ENCODE peak calls at places on chromosomes 13 and 19, in four cellular contexts. O is pancreas, H is lung, A is cardiac muscle cell. W is an unnamed sample. For H3K4me1 and H3K36me3, the result is how much of the 10 kb centered on the place peaks cover.

GRCh38 chr19:55178781-55179569 is 1.1 kb downstream of the SYT5 start:
- DNase-seq in O (peak), H (no peak), A (peak), W (peak)

GRCh38 chr13:111282997-111283396 is 37.4 kb upstream of the TEX29 start:
- DNase-seq in O (no peak), H (no peak), A (no peak), W (no peak)

GRCh38 chr19:17762505-17763229 is 11.4 kb downstream of the FCHO1 start:
- DNase-seq in O (no peak), H (no peak), A (peak), W (peak)

GRCh38 chr13:50080856-50081105 is 65.5 kb downstream of the KCNRG start:
- DNase-seq in O (no peak), H (no peak), A (no peak), W (no peak)

GRCh38 chr19:51702754-51703654 is 9.9 kb downstream of the SPACA6 start:
- DNase-seq in O (peak), H (peak), A (no peak), W (peak)

GRCh38 chr19:5313307-5313706 is 27.3 kb downstream of the PTPRS start:
- DNase-seq in O (peak), H (no peak), A (no peak), W (no peak)

GRCh38 chr19:49870309-49870901 is 3.0 kb upstream of the PNKP start:
- DNase-seq in O (no peak), H (no peak), A (no peak), W (no peak)

GRCh38 chr13:48066310-48066989 is 28.5 kb downstream of the MED4 start:
- DNase-seq in O (no peak), H (no peak), A (peak), W (no peak)

GRCh38 chr19:7718668-7719067 is 13.2 kb downstream of the CLEC4G start:
- DNase-seq in O (no peak), H (no peak), A (no peak), W (no peak)

GRCh38 chr19:42424712-42425131 is 2.5 kb downstream of the LIPE start:
- DNase-seq in O (no peak), H (no peak), A (no peak), W (no peak)

GRCh38 chr19:7867092-7867844 is 6.9 kb downstream of the PRR36 start:
- DNase-seq in O (no peak), H (no peak), A (no peak), W (no peak)

GRCh38 chr13:105778196-105778595 is 757.3 kb downstream of the EFNB2 start:
- DNase-seq in O (no peak), H (no peak), A (peak), W (no peak)

GRCh38 chr19:5949792-5950305 is 28.1 kb downstream of the RANBP3 start:
- DNase-seq in O (no peak), H (peak), A (no peak), W (no peak)

GRCh38 chr13:109914111-109914510 is 127.7 kb upstream of the IRS2 start:
- DNase-seq in O (no peak), H (no peak), A (no peak), W (no peak)

GRCh38 chr19:4164262-4164661 is 10.8 kb downstream of the CREB3L3 start:
- DNase-seq in O (no peak), H (no peak), A (no peak), W (no peak)

GRCh38 chr13:110017379-110017778 is 231.0 kb upstream of the IRS2 start:
- DNase-seq in O (no peak), H (no peak), A (peak), W (peak)

GRCh38 chr19:42079886-42080763 is 4.2 kb downstream of the ZNF574 start:
- DNase-seq in O (peak), H (no peak), A (no peak), W (no peak)

GRCh38 chr19:44643605-44644390 is at the start of gene PVR:
- DNase-seq in O (peak), H (peak), A (peak), W (peak)

GRCh38 chr19:21568816-21569496 is 63.6 kb downstream of the ZNF429 start:
- DNase-seq in O (peak), H (peak), A (peak), W (no peak)

GRCh38 chr13:93775507-93776108 is 549.0 kb downstream of the GPC6 start:
- DNase-seq in O (no peak), H (no peak), A (peak), W (no peak)

GRCh38 chr19:36420961-36421748 is 2.7 kb upstream of the ZFP82 start:
- DNase-seq in O (peak), H (no peak), A (peak), W (no peak)

GRCh38 chr13:42181381-42181953 is 90.5 kb upstream of the AKAP11 start:
- DNase-seq in O (no peak), H (no peak), A (peak), W (no peak)

GRCh38 chr13:38363219-38363618 is 13.6 kb downstream of the UFM1 start:
- DNase-seq in O (no peak), H (no peak), A (no peak), W (no peak)

GRCh38 chr19:6098574-6098973 is 11.7 kb downstream of the RFX2 start:
- DNase-seq in O (no peak), H (no peak), A (no peak), W (no peak)

GRCh38 chr13:27954406-27954851 is 14.7 kb downstream of the CDX2 start:
- DNase-seq in O (peak), H (no peak), A (peak), W (peak)

GRCh38 chr13:98717891-98718290 is 34.6 kb downstream of the SLC15A1 start:
- DNase-seq in O (no peak), H (no peak), A (no peak), W (no peak)

GRCh38 chr13:88637935-88638334 is 966.8 kb downstream of the SLITRK5 start:
- DNase-seq in O (no peak), H (no peak), A (no peak), W (no peak)

GRCh38 chr19:49786432-49786831 is 19.6 kb downstream of the AP2A1 start:
- DNase-seq in O (no peak), H (no peak), A (peak), W (peak)

GRCh38 chr19:13441810-13442512 is 64.3 kb downstream of the CACNA1A start:
- DNase-seq in O (peak), H (no peak), A (peak), W (peak)

GRCh38 chr13:80939581-80939980 is 598.7 kb upstream of the SPRY2 start:
- DNase-seq in O (no peak), H (no peak), A (no peak), W (no peak)

GRCh38 chr13:40118337-40118736 is 462.9 kb downstream of the COG6 start:
- DNase-seq in O (no peak), H (no peak), A (no peak), W (no peak)

GRCh38 chr19:534088-534487 is 2.5 kb downstream of the CDC34 start:
- DNase-seq in O (no peak), H (no peak), A (no peak), W (no peak)

GRCh38 chr19:531753-532571 is at the start of gene CDC34:
- DNase-seq in O (peak), H (no peak), A (no peak), W (no peak)

GRCh38 chr19:532578-533484 is 1.3 kb downstream of the CDC34 start:
- DNase-seq in O (peak), H (peak), A (peak), W (peak)

GRCh38 chr19:535017-535835 is 3.7 kb downstream of the CDC34 start:
- DNase-seq in O (no peak), H (no peak), A (no peak), W (no peak)

DNA sequence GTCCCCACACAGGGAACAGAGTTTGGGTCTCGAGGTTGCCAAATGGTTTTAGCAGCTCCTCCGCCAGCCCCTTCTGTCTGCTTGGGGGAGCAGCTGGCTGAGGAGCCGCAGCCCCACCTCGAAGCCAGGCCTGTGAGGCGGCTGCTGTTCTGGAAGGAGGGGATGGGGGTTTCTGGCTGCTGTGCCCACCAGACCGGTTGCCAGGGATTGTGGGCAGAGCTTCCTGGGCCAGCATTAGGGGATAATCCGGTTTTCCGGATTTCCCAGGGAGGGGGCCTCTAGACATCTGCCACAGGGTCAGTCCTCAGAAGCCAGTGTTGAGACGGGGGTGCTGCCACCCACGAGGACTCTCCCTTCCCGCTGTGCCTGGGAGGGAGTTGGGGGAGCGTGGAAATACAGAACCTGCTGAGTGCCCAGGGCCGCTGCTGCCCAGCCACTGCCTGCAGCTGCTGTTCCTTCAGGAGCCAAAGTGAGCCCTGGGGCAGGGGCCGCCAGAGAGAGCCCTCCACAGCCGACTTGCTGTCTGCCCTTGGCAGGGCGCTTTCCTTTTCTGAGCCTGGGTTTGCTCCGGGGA is 2.0 kb downstream of the CDC34 start:
- DNase-seq in O (no peak), H (no peak), A (no peak), W (no peak)
- H3K4me3 ChIP-seq in O (peak), H (peak), A (peak), W (peak)

GRCh38 chr13:60756306-60756705 is 359.3 kb downstream of the TDRD3 start:
- DNase-seq in O (no peak), H (no peak), A (peak), W (no peak)
- H3K4me1 ChIP-seq in O (under half), H (under half), A (under half), W (under half)

GRCh38 chr13:113460599-113460998 is 7.3 kb upstream of the ADPRHL1 start:
- DNase-seq in O (peak), H (no peak), A (no peak), W (no peak)

GRCh38 chr13:113464476-113464875 is 11.2 kb upstream of the ADPRHL1 start:
- DNase-seq in O (peak), H (no peak), A (no peak), W (no peak)

GRCh38 chr13:113460064-113460555 is 6.8 kb upstream of the ADPRHL1 start:
- DNase-seq in O (peak), H (no peak), A (no peak), W (no peak)

GRCh38 chr13:113458218-113459065 is 5.2 kb upstream of the ADPRHL1 start:
- DNase-seq in O (peak), H (no peak), A (peak), W (no peak)

DNA sequence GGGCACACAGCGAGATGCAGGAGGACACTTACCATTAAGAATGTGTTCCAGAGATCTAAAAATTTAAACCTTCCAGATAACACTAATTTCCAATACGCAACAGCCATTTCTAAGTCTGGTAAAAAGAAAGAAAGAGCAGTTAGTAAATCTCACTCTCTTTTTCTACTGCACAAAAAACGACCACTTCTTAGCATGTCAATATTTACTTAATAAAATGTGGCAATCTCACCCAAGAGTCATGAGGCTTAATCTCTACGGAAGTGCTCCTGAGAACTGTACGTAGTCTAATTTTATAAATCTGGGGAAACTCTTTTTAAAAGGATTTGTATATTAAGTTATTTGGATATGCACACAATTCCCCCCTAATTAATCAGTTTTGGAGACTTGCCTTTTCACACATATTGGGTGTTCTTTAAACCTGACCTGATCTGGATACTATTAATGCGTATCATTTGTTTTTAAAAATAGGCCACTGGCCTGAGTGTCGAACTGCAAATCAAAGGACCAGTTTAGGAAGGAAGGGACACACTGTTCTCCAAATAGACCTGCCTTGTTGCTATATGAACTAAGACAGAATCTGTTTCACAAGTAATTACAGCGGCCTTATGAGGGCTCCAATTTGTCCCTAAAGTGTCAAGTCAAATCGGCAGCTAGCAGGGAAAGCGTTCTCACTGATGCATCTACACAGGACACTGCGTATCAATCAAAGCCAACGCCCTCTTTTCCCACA is 7.9 kb upstream of the ADPRHL1 start:
- DNase-seq in O (peak), H (no peak), A (no peak), W (no peak)
- H3K36me3 ChIP-seq in O (under half), H (under half), A (under half), W (under half)

GRCh38 chr19:3146677-3147100 is 10.9 kb downstream of the GNA15 start:
- DNase-seq in O (no peak), H (peak), A (no peak), W (peak)
- H3K4me3 ChIP-seq in O (no peak), H (no peak), A (no peak), W (no peak)

DNA sequence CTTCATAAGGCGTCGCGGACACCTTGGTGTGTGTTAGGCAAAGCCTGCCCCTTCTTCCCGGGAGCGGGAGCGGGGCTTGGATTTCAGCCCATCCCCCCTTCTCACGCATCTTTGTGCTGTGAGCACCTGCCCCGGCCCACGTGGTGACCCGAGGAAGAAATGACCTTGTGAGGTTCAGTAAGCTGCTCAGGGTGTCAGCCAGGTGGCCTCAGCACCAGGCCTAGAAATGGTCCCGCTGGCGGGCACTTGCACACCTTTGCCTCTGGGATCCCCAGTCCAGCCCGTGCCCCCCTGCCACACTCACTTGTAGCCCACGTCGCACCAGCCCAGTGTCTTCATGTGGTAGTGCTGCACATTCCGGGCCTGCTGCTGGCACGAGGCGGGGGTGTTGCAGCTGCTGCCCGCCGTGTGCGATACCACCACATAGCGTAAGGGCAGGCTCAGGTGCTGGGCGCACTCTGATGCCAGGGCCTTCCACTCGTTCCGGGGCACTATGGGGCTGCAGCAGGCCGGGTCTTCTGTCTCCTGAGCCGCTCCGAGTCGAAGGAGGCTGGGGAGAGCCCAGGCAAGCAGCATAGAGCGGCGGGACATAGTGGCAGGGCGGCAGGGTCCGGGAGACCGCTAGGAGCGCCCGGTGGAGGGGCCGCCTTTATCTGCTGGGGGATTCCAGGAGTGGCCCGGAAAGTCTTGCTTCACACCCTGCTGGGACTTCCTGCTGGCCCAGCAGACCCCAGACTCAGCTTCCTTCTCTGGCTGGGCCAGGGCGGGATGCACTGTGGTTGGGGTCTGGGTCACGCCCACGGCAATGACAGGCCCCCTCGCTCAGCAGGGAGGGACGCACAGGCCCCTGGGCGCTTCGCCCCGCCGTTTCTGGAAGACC is at the start of gene PGLYRP1:
- DNase-seq in O (no peak), H (no peak), A (no peak), W (no peak)
- H3K4me1 ChIP-seq in O (under half), H (under half), A (under half), W (under half)

GRCh38 chr19:2111886-2112285 is 15.2 kb downstream of the IZUMO4 start:
- DNase-seq in O (no peak), H (no peak), A (no peak), W (no peak)
- H3K36me3 ChIP-seq in O (half or more), H (under half), A (half or more), W (under half)

GRCh38 chr13:101140087-101140770 is 276.1 kb downstream of the NALCN start:
- DNase-seq in O (no peak), H (no peak), A (no peak), W (no peak)

GRCh38 chr13:101146101-101146898 is 270.0 kb downstream of the NALCN start:
- DNase-seq in O (no peak), H (no peak), A (no peak), W (no peak)

GRCh38 chr13:101140936-101141335 is 275.4 kb downstream of the NALCN start:
- DNase-seq in O (no peak), H (no peak), A (no peak), W (no peak)

GRCh38 chr13:101149735-101150380 is 266.4 kb downstream of the NALCN start:
- DNase-seq in O (no peak), H (no peak), A (peak), W (no peak)

DNA sequence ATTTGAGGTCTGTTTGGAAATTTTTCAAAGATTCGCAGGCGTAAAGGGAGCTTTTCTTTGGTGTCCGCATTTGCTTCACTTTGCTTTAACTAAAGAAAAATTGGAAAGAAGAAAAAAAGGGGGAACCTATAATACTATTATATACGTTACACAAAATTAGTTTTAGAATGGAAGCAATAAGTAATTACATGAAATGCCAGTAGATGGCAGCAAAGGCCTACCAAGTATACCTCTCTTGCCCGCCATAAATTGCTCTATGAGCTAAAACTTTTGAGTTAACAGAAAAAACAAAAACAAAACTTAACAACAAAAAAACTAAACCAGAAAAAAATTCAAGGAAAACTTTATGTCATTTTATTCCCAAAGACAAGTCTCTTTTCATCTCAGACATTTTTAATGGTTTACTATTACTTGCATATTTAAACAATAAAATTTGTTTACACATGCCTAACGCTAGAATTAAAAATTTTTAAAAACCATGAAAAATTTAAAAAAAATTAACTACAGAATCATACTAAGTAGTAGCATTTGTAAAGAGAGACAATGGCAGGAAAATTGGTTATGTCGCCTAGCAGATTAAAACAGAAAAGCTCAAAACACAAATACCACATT is 271.4 kb downstream of the NALCN start:
- DNase-seq in O (no peak), H (no peak), A (peak), W (peak)
- H3K4me3 ChIP-seq in O (no peak), H (no peak), A (no peak), W (no peak)